ENCODE peak calls at places on chromosome 10, in ten cellular contexts. One of them, this sample, is unnamed.

GRCh38 chr10:71761105-71761511 is 12.2 kb downstream of the VSIR start:
- DNase-seq in GM20000: no peak
- DNase-seq in T follicular helper cell: no peak
- DNase-seq in AG20443: no peak
- DNase-seq in NCI-H526: no peak
- DNase-seq in activated CD8-positive, alpha-beta T cell treated with anti-CD3 and anti-CD28 coated beads, Interleukin-2, amount 10 ng/mL, durations not matched to agents 7 days and 5 days: no peak
- DNase-seq in CD8-positive, alpha-beta memory T cell: no peak
- DNase-seq in tibial artery: no peak
- DNase-seq in ecto neural progenitor cell: no peak
- DNase-seq in activated CD8-positive, alpha-beta memory T cell treated with anti-CD3 and anti-CD28 coated beads, Interleukin-2, amount 50 U/mL, for 48 hours: peak; percentile 63
- DNase-seq in this sample: no peak

GRCh38 chr10:72126184-72126871 is 38.0 kb upstream of the SPOCK2 start:
- DNase-seq in GM20000: no peak
- DNase-seq in T follicular helper cell: no peak
- DNase-seq in AG20443: peak; percentile 36
- DNase-seq in NCI-H526: peak; percentile 16
- DNase-seq in activated CD8-positive, alpha-beta T cell treated with anti-CD3 and anti-CD28 coated beads, Interleukin-2, amount 10 ng/mL, durations not matched to agents 7 days and 5 days: no peak
- DNase-seq in CD8-positive, alpha-beta memory T cell: no peak
- DNase-seq in tibial artery: no peak
- DNase-seq in ecto neural progenitor cell: no peak
- DNase-seq in activated CD8-positive, alpha-beta memory T cell treated with anti-CD3 and anti-CD28 coated beads, Interleukin-2, amount 50 U/mL, for 48 hours: no peak
- DNase-seq in this sample: peak; percentile 55

GRCh38 chr10:116470768-116471415 is 43.2 kb downstream of the PNLIPRP3 start:
- DNase-seq in GM20000: no peak
- DNase-seq in T follicular helper cell: no peak
- DNase-seq in AG20443: peak; percentile 63
- DNase-seq in NCI-H526: peak; percentile 48
- DNase-seq in activated CD8-positive, alpha-beta T cell treated with anti-CD3 and anti-CD28 coated beads, Interleukin-2, amount 10 ng/mL, durations not matched to agents 7 days and 5 days: no peak
- DNase-seq in CD8-positive, alpha-beta memory T cell: no peak
- DNase-seq in tibial artery: no peak
- DNase-seq in ecto neural progenitor cell: no peak
- DNase-seq in activated CD8-positive, alpha-beta memory T cell treated with anti-CD3 and anti-CD28 coated beads, Interleukin-2, amount 50 U/mL, for 48 hours: no peak
- DNase-seq in this sample: peak; percentile 69

GRCh38 chr10:25226775-25227682 is 52.2 kb downstream of the GPR158 start:
- DNase-seq in GM20000: peak; percentile 11
- DNase-seq in T follicular helper cell: no peak
- DNase-seq in AG20443: peak; percentile 58
- DNase-seq in NCI-H526: peak; percentile 58
- DNase-seq in activated CD8-positive, alpha-beta T cell treated with anti-CD3 and anti-CD28 coated beads, Interleukin-2, amount 10 ng/mL, durations not matched to agents 7 days and 5 days: peak; percentile 23
- DNase-seq in CD8-positive, alpha-beta memory T cell: no peak
- DNase-seq in tibial artery: no peak
- DNase-seq in ecto neural progenitor cell: peak; percentile 51
- DNase-seq in activated CD8-positive, alpha-beta memory T cell treated with anti-CD3 and anti-CD28 coated beads, Interleukin-2, amount 50 U/mL, for 48 hours: no peak
- DNase-seq in this sample: peak; percentile 74

GRCh38 chr10:119896937-119897336 is 4.4 kb downstream of the SEC23IP start:
- DNase-seq in GM20000: no peak
- DNase-seq in T follicular helper cell: no peak
- DNase-seq in AG20443: peak; percentile 31
- DNase-seq in NCI-H526: no peak
- DNase-seq in activated CD8-positive, alpha-beta T cell treated with anti-CD3 and anti-CD28 coated beads, Interleukin-2, amount 10 ng/mL, durations not matched to agents 7 days and 5 days: no peak
- DNase-seq in CD8-positive, alpha-beta memory T cell: no peak
- DNase-seq in tibial artery: peak; percentile 68
- DNase-seq in ecto neural progenitor cell: no peak
- DNase-seq in activated CD8-positive, alpha-beta memory T cell treated with anti-CD3 and anti-CD28 coated beads, Interleukin-2, amount 50 U/mL, for 48 hours: no peak
- DNase-seq in this sample: no peak

GRCh38 chr10:78742730-78743615 is 325.8 kb upstream of the ZMIZ1 start:
- DNase-seq in GM20000: no peak
- DNase-seq in T follicular helper cell: no peak
- DNase-seq in AG20443: no peak
- DNase-seq in NCI-H526: no peak
- DNase-seq in activated CD8-positive, alpha-beta T cell treated with anti-CD3 and anti-CD28 coated beads, Interleukin-2, amount 10 ng/mL, durations not matched to agents 7 days and 5 days: peak; percentile 68
- DNase-seq in CD8-positive, alpha-beta memory T cell: no peak
- DNase-seq in tibial artery: no peak
- DNase-seq in ecto neural progenitor cell: no peak
- DNase-seq in activated CD8-positive, alpha-beta memory T cell treated with anti-CD3 and anti-CD28 coated beads, Interleukin-2, amount 50 U/mL, for 48 hours: no peak
- DNase-seq in this sample: peak; percentile 96

GRCh38 chr10:99532687-99533495 is at the start of gene NKX2-3:
- DNase-seq in GM20000: peak; percentile 78
- DNase-seq in T follicular helper cell: no peak
- DNase-seq in AG20443: peak; percentile 47
- DNase-seq in NCI-H526: peak; percentile 72
- DNase-seq in activated CD8-positive, alpha-beta T cell treated with anti-CD3 and anti-CD28 coated beads, Interleukin-2, amount 10 ng/mL, durations not matched to agents 7 days and 5 days: peak; percentile 42
- DNase-seq in CD8-positive, alpha-beta memory T cell: no peak
- DNase-seq in tibial artery: no peak
- DNase-seq in ecto neural progenitor cell: peak; percentile 88
- DNase-seq in activated CD8-positive, alpha-beta memory T cell treated with anti-CD3 and anti-CD28 coated beads, Interleukin-2, amount 50 U/mL, for 48 hours: peak; percentile 83
- DNase-seq in this sample: peak; percentile 81

GRCh38 chr10:51602326-51602725 is 97.1 kb downstream of the CSTF2T start:
- DNase-seq in GM20000: no peak
- DNase-seq in T follicular helper cell: no peak
- DNase-seq in AG20443: peak; percentile 8
- DNase-seq in NCI-H526: no peak
- DNase-seq in activated CD8-positive, alpha-beta T cell treated with anti-CD3 and anti-CD28 coated beads, Interleukin-2, amount 10 ng/mL, durations not matched to agents 7 days and 5 days: no peak
- DNase-seq in CD8-positive, alpha-beta memory T cell: no peak
- DNase-seq in tibial artery: no peak
- DNase-seq in ecto neural progenitor cell: no peak
- DNase-seq in activated CD8-positive, alpha-beta memory T cell treated with anti-CD3 and anti-CD28 coated beads, Interleukin-2, amount 50 U/mL, for 48 hours: no peak
- DNase-seq in this sample: no peak

GRCh38 chr10:125281091-125281490 is 120.7 kb upstream of the CTBP2 start:
- DNase-seq in GM20000: no peak
- DNase-seq in T follicular helper cell: no peak
- DNase-seq in AG20443: no peak
- DNase-seq in NCI-H526: no peak
- DNase-seq in activated CD8-positive, alpha-beta T cell treated with anti-CD3 and anti-CD28 coated beads, Interleukin-2, amount 10 ng/mL, durations not matched to agents 7 days and 5 days: no peak
- DNase-seq in CD8-positive, alpha-beta memory T cell: no peak
- DNase-seq in tibial artery: no peak
- DNase-seq in ecto neural progenitor cell: no peak
- DNase-seq in activated CD8-positive, alpha-beta memory T cell treated with anti-CD3 and anti-CD28 coated beads, Interleukin-2, amount 50 U/mL, for 48 hours: no peak
- DNase-seq in this sample: no peak

GRCh38 chr10:112835933-112836564 is 114.0 kb upstream of the TCF7L2 start:
- DNase-seq in GM20000: no peak
- DNase-seq in T follicular helper cell: no peak
- DNase-seq in AG20443: peak; percentile 29
- DNase-seq in NCI-H526: no peak
- DNase-seq in activated CD8-positive, alpha-beta T cell treated with anti-CD3 and anti-CD28 coated beads, Interleukin-2, amount 10 ng/mL, durations not matched to agents 7 days and 5 days: no peak
- DNase-seq in CD8-positive, alpha-beta memory T cell: no peak
- DNase-seq in tibial artery: no peak
- DNase-seq in ecto neural progenitor cell: no peak
- DNase-seq in activated CD8-positive, alpha-beta memory T cell treated with anti-CD3 and anti-CD28 coated beads, Interleukin-2, amount 50 U/mL, for 48 hours: no peak
- DNase-seq in this sample: no peak

GRCh38 chr10:20457656-20458055 is 439.5 kb downstream of the NEBL start:
- DNase-seq in GM20000: no peak
- DNase-seq in T follicular helper cell: no peak
- DNase-seq in AG20443: no peak
- DNase-seq in NCI-H526: no peak
- DNase-seq in activated CD8-positive, alpha-beta T cell treated with anti-CD3 and anti-CD28 coated beads, Interleukin-2, amount 10 ng/mL, durations not matched to agents 7 days and 5 days: no peak
- DNase-seq in CD8-positive, alpha-beta memory T cell: no peak
- DNase-seq in tibial artery: no peak
- DNase-seq in ecto neural progenitor cell: no peak
- DNase-seq in activated CD8-positive, alpha-beta memory T cell treated with anti-CD3 and anti-CD28 coated beads, Interleukin-2, amount 50 U/mL, for 48 hours: no peak
- DNase-seq in this sample: no peak

GRCh38 chr10:3085785-3086567 is 18.6 kb downstream of the PFKP start:
- DNase-seq in GM20000: no peak
- DNase-seq in T follicular helper cell: no peak
- DNase-seq in AG20443: no peak
- DNase-seq in NCI-H526: no peak
- DNase-seq in activated CD8-positive, alpha-beta T cell treated with anti-CD3 and anti-CD28 coated beads, Interleukin-2, amount 10 ng/mL, durations not matched to agents 7 days and 5 days: no peak
- DNase-seq in CD8-positive, alpha-beta memory T cell: no peak
- DNase-seq in tibial artery: no peak
- DNase-seq in ecto neural progenitor cell: no peak
- DNase-seq in activated CD8-positive, alpha-beta memory T cell treated with anti-CD3 and anti-CD28 coated beads, Interleukin-2, amount 50 U/mL, for 48 hours: no peak
- DNase-seq in this sample: no peak

GRCh38 chr10:92829042-92829785 is 19.1 kb upstream of the EXOC6 start:
- DNase-seq in GM20000: no peak
- DNase-seq in T follicular helper cell: no peak
- DNase-seq in AG20443: no peak
- DNase-seq in NCI-H526: peak; percentile 4
- DNase-seq in activated CD8-positive, alpha-beta T cell treated with anti-CD3 and anti-CD28 coated beads, Interleukin-2, amount 10 ng/mL, durations not matched to agents 7 days and 5 days: no peak
- DNase-seq in CD8-positive, alpha-beta memory T cell: no peak
- DNase-seq in tibial artery: no peak
- DNase-seq in ecto neural progenitor cell: no peak
- DNase-seq in activated CD8-positive, alpha-beta memory T cell treated with anti-CD3 and anti-CD28 coated beads, Interleukin-2, amount 50 U/mL, for 48 hours: no peak
- DNase-seq in this sample: no peak

GRCh38 chr10:119805702-119806230 is 66.9 kb downstream of the MCMBP start:
- DNase-seq in GM20000: no peak
- DNase-seq in T follicular helper cell: no peak
- DNase-seq in AG20443: no peak
- DNase-seq in NCI-H526: no peak
- DNase-seq in activated CD8-positive, alpha-beta T cell treated with anti-CD3 and anti-CD28 coated beads, Interleukin-2, amount 10 ng/mL, durations not matched to agents 7 days and 5 days: no peak
- DNase-seq in CD8-positive, alpha-beta memory T cell: no peak
- DNase-seq in tibial artery: no peak
- DNase-seq in ecto neural progenitor cell: no peak
- DNase-seq in activated CD8-positive, alpha-beta memory T cell treated with anti-CD3 and anti-CD28 coated beads, Interleukin-2, amount 50 U/mL, for 48 hours: no peak
- DNase-seq in this sample: no peak

This sample was measured in DMS53.